ENCODE peak calls at places on chromosomes 4 and X, in six cellular contexts. H is cardiac septum, V is fibroblast of lung, Z is amygdala, W is AG08396, I is HFFc6. J is an unnamed sample.

GRCh38 chr4:170687751-170688150 is 598.0 kb upstream of the AADAT start:
- DNase-seq in Z (no peak), H (no peak), I (no peak), W (no peak), V (no peak), J (no peak)

GRCh38 chrX:141832247-141832646 is 5.9 kb upstream of the MAGEC3 start:
- DNase-seq in Z (no peak), W (no peak), H (no peak), I (no peak), V (no peak), J (no peak)

GRCh38 chrX:68823413-68824151 is 5.2 kb upstream of the EFNB1 start:
- DNase-seq in I (no peak), Z (no peak), H (peak), W (no peak), V (no peak), J (no peak)

GRCh38 chr4:7193040-7193958 is 961 bp downstream of the SORCS2 start:
- DNase-seq in I (no peak), V (no peak), Z (no peak), W (no peak), H (peak), J (no peak)

GRCh38 chrX:69535661-69536060 is 31.5 kb downstream of the NALF2 start:
- DNase-seq in H (no peak), Z (no peak), W (no peak), I (no peak), V (no peak), J (no peak)

GRCh38 chrX:129648514-129649267 is 6.1 kb downstream of the APLN start:
- DNase-seq in V (no peak), I (no peak), W (no peak), Z (no peak), H (no peak), J (no peak)

GRCh38 chr4:3706565-3707422 is 59.4 kb upstream of the ADRA2C start:
- DNase-seq in I (no peak), V (no peak), Z (no peak), H (no peak), W (no peak), J (no peak)

GRCh38 chrX:134895785-134896184 is 95.0 kb upstream of the SMIM10 start:
- DNase-seq in W (no peak), Z (no peak), I (no peak), H (no peak), V (no peak), J (no peak)

GRCh38 chrX:21781525-21781924 is 23.6 kb upstream of the SMPX start:
- DNase-seq in W (no peak), V (no peak), I (no peak), H (no peak), Z (no peak), J (no peak)

GRCh38 chr4:175935016-175935661 is 123.1 kb upstream of the GPM6A start:
- DNase-seq in Z (no peak), V (no peak), I (no peak), H (no peak), W (no peak), J (peak)

GRCh38 chr4:2406920-2407319 is 11.5 kb downstream of the ZFYVE28 start:
- DNase-seq in H (no peak), I (no peak), V (no peak), W (no peak), Z (no peak), J (no peak)

GRCh38 chr4:128859887-128860774 is 50.6 kb downstream of the JADE1 start:
- DNase-seq in W (peak), H (no peak), Z (no peak), V (peak), I (peak), J (peak)

GRCh38 chrX:153582896-153583295 is 16.0 kb downstream of the CCNQ start:
- DNase-seq in W (no peak), Z (no peak), I (no peak), H (no peak), V (peak), J (peak)

GRCh38 chr4:153483432-153484418 is 17.6 kb downstream of the TMEM131L start:
- DNase-seq in Z (no peak), I (no peak), H (no peak), W (no peak), V (peak), J (no peak)

GRCh38 chr4:23747131-23747752 is 142.6 kb downstream of the PPARGC1A start:
- DNase-seq in V (no peak), H (no peak), I (no peak), Z (no peak), W (no peak), J (peak)

GRCh38 chr4:138959421-138959820 is 56.2 kb upstream of the NOCT start:
- DNase-seq in Z (no peak), W (no peak), V (no peak), H (no peak), I (no peak), J (no peak)

GRCh38 chr4:168095776-168096443 is 3.6 kb downstream of the ANXA10 start:
- DNase-seq in I (no peak), W (no peak), Z (no peak), V (no peak), H (no peak), J (no peak)

GRCh38 chr4:4387531-4388311 is 819 bp downstream of the NSG1 start:
- DNase-seq in I (no peak), W (no peak), Z (no peak), H (no peak), V (no peak), J (peak)

GRCh38 chr4:127203561-127204260 is 429.0 kb upstream of the INTU start:
- DNase-seq in Z (no peak), H (no peak), V (peak), W (peak), I (peak), J (no peak)

GRCh38 chrX:65866762-65867161 is 173.1 kb downstream of the VSIG4 start:
- DNase-seq in H (no peak), Z (no peak), I (no peak), W (no peak), V (no peak), J (no peak)

GRCh38 chr4:46442963-46443362 is 53.0 kb upstream of the GABRA2 start:
- DNase-seq in H (no peak), I (no peak), W (no peak), V (peak), Z (no peak), J (no peak)

GRCh38 chr4:128661529-128661928 is 148.0 kb upstream of the JADE1 start:
- DNase-seq in W (no peak), Z (no peak), H (no peak), V (no peak), I (no peak), J (peak)

GRCh38 chrX:11953615-11954014 is 184.7 kb upstream of the FRMPD4 start:
- DNase-seq in I (peak), W (peak), V (peak), Z (no peak), H (no peak), J (peak)

GRCh38 chr4:179583221-179583620 is 2141.0 kb upstream of the AGA start:
- DNase-seq in W (no peak), H (no peak), I (no peak), V (no peak), Z (no peak), J (no peak)

GRCh38 chrX:87517571-87518141 is at the start of gene KLHL4:
- DNase-seq in I (no peak), V (peak), W (no peak), H (no peak), Z (peak), J (peak)

GRCh38 chrX:149903889-149904748 is 23.1 kb downstream of the MAGEA8 start:
- DNase-seq in H (no peak), W (no peak), Z (no peak), I (no peak), V (peak), J (peak)

GRCh38 chr4:162406637-162407370 is 243.0 kb upstream of the FSTL5 start:
- DNase-seq in W (no peak), Z (no peak), H (no peak), I (no peak), V (no peak), J (peak)

GRCh38 chr4:84403656-84404055 is 95.4 kb downstream of the NKX6-1 start:
- DNase-seq in W (no peak), Z (no peak), H (no peak), I (no peak), V (no peak), J (no peak)

GRCh38 chr4:187668683-187669082 is 326.9 kb upstream of the ZFP42 start:
- DNase-seq in Z (no peak), H (no peak), V (peak), I (peak), W (peak), J (no peak)

GRCh38 chr4:177051473-177052060 is 258.1 kb upstream of the NEIL3 start:
- DNase-seq in W (no peak), I (no peak), V (peak), Z (no peak), H (no peak), J (peak)

GRCh38 chr4:46016306-46016705 is 107.5 kb downstream of the GABRG1 start:
- DNase-seq in V (no peak), I (no peak), W (no peak), H (no peak), Z (no peak), J (peak)

GRCh38 chr4:141041021-141041476 is 92.2 kb downstream of the RNF150 start:
- DNase-seq in W (no peak), I (peak), H (no peak), V (peak), Z (no peak), J (no peak)

GRCh38 chr4:19368800-19369199 is 882.9 kb upstream of the SLIT2 start:
- DNase-seq in Z (no peak), H (no peak), I (no peak), W (no peak), V (no peak), J (no peak)

GRCh38 chr4:105061136-105061696 is 85.5 kb upstream of the TET2 start:
- DNase-seq in I (no peak), H (no peak), Z (no peak), W (no peak), V (no peak), J (no peak)

GRCh38 chr4:138090145-138090917 is 151.8 kb downstream of the SLC7A11 start:
- DNase-seq in W (peak), V (peak), Z (peak), H (no peak), I (peak), J (peak)

GRCh38 chr4:10765386-10765785 is 80.8 kb upstream of the CLNK start:
- DNase-seq in I (no peak), V (no peak), W (no peak), Z (no peak), H (no peak), J (no peak)

GRCh38 chr4:113831469-113831868 is 69.9 kb upstream of the CAMK2D start:
- DNase-seq in H (no peak), I (no peak), V (no peak), Z (no peak), W (no peak), J (no peak)

J was measured in hepatocyte.